ENCODE peak calls at places on chromosomes 3 and 15, in five cellular contexts. N, E, L, M and J are unnamed samples.

GRCh38 chr3:55879901-55880331 is 392.8 kb upstream of the WNT5A start:
- DNase-seq in E (no peak), M (no peak), L (no peak), N (no peak), J (no peak)

GRCh38 chr15:56042982-56043980 is 49.9 kb upstream of the NEDD4 start:
- DNase-seq in L (no peak), N (no peak), M (no peak), E (no peak), J (no peak)

GRCh38 chr15:65791335-65792129 is 561 bp downstream of the DENND4A start:
- DNase-seq in L (peak), N (no peak), E (no peak), M (peak), J (peak)

GRCh38 chr15:76061700-76062099 is 1.9 kb downstream of the TMEM266 start:
- DNase-seq in L (no peak), M (no peak), N (no peak), E (no peak), J (no peak)

GRCh38 chr3:127751163-127751621 is 71.1 kb downstream of the MGLL start:
- DNase-seq in N (no peak), M (peak), L (no peak), E (no peak), J (peak)

GRCh38 chr15:90364251-90364650 is 12.2 kb downstream of the ZNF774 start:
- DNase-seq in L (peak), N (no peak), E (no peak), M (peak), J (no peak)

GRCh38 chr3:117666827-117667226 is 957.2 kb downstream of the TUSC7 start:
- DNase-seq in L (no peak), E (no peak), N (no peak), M (no peak), J (no peak)

GRCh38 chr3:133475245-133476010 is 75.6 kb downstream of the BFSP2 start:
- DNase-seq in N (no peak), L (no peak), E (no peak), M (no peak), J (no peak)

GRCh38 chr3:130779031-130779430 is 32.4 kb upstream of the PIK3R4 start:
- DNase-seq in M (no peak), N (no peak), L (no peak), E (no peak), J (no peak)

GRCh38 chr15:25684521-25685215 is 178.5 kb downstream of the ATP10A start:
- DNase-seq in M (no peak), E (no peak), L (peak), N (no peak), J (no peak)

GRCh38 chr3:118641608-118642007 is 393.0 kb downstream of the IGSF11 start:
- DNase-seq in M (no peak), N (peak), E (no peak), L (no peak), J (peak)

GRCh38 chr15:36831915-36832310 is 252.5 kb downstream of the CDIN1 start:
- DNase-seq in M (peak), N (no peak), E (no peak), L (peak), J (peak)

GRCh38 chr15:90481023-90481422 is 48.7 kb upstream of the CRTC3 start:
- DNase-seq in L (no peak), E (no peak), N (no peak), M (no peak), J (no peak)

GRCh38 chr15:31273258-31273941 is 53.2 kb upstream of the KLF13 start:
- DNase-seq in L (no peak), M (no peak), E (no peak), N (no peak), J (no peak)

GRCh38 chr15:51924146-51925068 is 47.2 kb downstream of the LEO1 start:
- DNase-seq in L (no peak), M (no peak), N (peak), E (no peak), J (no peak)

GRCh38 chr15:99704444-99704838 is 28.8 kb downstream of the LYSMD4 start:
- DNase-seq in N (peak), E (peak), M (peak), L (peak), J (peak)

GRCh38 chr3:69879051-69879450 is 120.5 kb upstream of the SAMMSON start:
- DNase-seq in M (no peak), N (no peak), L (no peak), E (no peak), J (no peak)

GRCh38 chr3:56801151-56801596 is 575 bp downstream of the ARHGEF3 start:
- DNase-seq in M (no peak), N (peak), L (no peak), E (no peak), J (no peak)

GRCh38 chr15:39127925-39128617 is 452.8 kb upstream of the THBS1 start:
- DNase-seq in E (peak), N (no peak), M (peak), L (peak), J (peak)

GRCh38 chr3:177820683-177821316 is 623.5 kb upstream of the TBL1XR1 start:
- DNase-seq in M (no peak), N (no peak), E (no peak), L (no peak), J (no peak)

GRCh38 chr3:159128628-159129027 is 326.8 kb downstream of the MFSD1 start:
- DNase-seq in N (no peak), E (no peak), M (peak), L (peak), J (peak)

GRCh38 chr3:132445812-132446211 is 28.5 kb downstream of the DNAJC13 start:
- DNase-seq in E (no peak), M (peak), N (no peak), L (peak), J (no peak)

GRCh38 chr3:126939347-126939735 is 43.6 kb upstream of the PLXNA1 start:
- DNase-seq in N (no peak), L (no peak), M (no peak), E (no peak), J (no peak)

GRCh38 chr15:32029862-32030781 is at the start of gene CHRNA7:
- DNase-seq in N (peak), E (no peak), M (no peak), L (peak), J (peak)

GRCh38 chr3:87397210-87397609 is 120.8 kb upstream of the POU1F1 start:
- DNase-seq in N (no peak), L (no peak), E (no peak), M (no peak), J (no peak)

GRCh38 chr3:65584913-65585312 is 453.8 kb downstream of the MAGI1 start:
- DNase-seq in E (no peak), M (no peak), L (no peak), N (no peak), J (no peak)

GRCh38 chr3:108590443-108590842 is 921 bp downstream of the DZIP3 start:
- DNase-seq in E (no peak), L (no peak), M (no peak), N (no peak), J (no peak)

GRCh38 chr3:13179181-13179580 is 106.0 kb upstream of the IQSEC1 start:
- DNase-seq in N (no peak), L (no peak), M (no peak), E (no peak), J (no peak)
- TF ChIP-seq CTCF in N (no peak), L (no peak), M (no peak), E (no peak), J (no peak)

GRCh38 chr15:67839929-67840746 is at the start of gene RNU6-1:
- DNase-seq in N (peak), M (peak), E (peak), L (peak), J (peak)

GRCh38 chr15:67838789-67839332 is 984 bp downstream of the RNU6-1 start:
- DNase-seq in N (no peak), L (peak), E (no peak), M (peak), J (peak)

GRCh38 chr15:67843092-67843501 is 3.3 kb upstream of the RNU6-1 start:
- DNase-seq in N (no peak), M (no peak), E (no peak), L (no peak), J (no peak)

GRCh38 chr15:67839358-67839928 is 402 bp downstream of the RNU6-1 start:
- DNase-seq in E (peak), M (peak), N (no peak), L (peak), J (no peak)

DNA sequence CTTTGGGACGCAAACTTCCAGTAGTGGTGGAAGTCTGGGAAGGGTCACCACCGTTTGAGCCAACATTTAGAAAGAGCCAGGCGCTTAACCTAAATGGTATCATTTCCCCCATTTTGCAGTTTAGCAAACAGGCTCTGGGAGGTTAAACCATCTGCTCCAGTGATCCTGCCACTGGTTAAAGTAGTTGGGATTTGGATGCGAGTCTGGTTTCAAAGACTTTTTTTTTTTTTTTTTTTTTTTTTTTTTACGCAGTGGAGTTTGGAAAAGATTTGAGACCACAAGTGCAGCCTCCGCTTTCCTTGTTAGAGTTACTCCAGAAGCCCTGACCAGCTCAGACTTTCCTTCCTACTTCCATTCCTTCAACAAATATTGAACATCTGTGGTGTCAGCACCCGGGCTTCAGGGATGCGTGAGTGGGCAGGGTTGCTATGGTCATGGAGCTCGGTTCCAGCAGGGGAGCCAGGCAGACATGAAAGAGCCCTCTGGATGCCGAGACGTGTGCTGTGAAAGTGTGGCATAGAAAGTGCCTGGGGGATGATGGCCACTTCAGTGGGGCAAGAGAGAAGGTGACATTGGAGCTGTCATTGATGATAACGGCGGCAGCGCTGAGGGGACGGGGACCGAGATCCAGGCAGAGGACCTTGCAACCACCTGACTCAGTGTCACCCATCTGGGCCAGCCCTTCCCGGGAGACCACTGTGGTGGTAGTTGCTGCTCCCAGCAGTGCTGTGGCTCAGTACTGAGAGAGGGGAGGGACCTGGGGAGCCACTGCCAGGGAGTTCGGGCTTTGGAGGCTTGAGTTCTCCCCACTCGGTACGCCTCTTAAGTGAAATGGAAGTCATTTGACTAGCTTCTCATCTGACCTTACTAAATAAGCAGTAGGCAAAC is 1.1 kb upstream of the RNU6-1 start:
- DNase-seq in L (no peak), M (no peak), E (no peak), N (no peak), J (no peak)
- TF ChIP-seq CTCF in L (no peak), M (no peak), E (no peak), N (no peak), J (no peak)

DNA sequence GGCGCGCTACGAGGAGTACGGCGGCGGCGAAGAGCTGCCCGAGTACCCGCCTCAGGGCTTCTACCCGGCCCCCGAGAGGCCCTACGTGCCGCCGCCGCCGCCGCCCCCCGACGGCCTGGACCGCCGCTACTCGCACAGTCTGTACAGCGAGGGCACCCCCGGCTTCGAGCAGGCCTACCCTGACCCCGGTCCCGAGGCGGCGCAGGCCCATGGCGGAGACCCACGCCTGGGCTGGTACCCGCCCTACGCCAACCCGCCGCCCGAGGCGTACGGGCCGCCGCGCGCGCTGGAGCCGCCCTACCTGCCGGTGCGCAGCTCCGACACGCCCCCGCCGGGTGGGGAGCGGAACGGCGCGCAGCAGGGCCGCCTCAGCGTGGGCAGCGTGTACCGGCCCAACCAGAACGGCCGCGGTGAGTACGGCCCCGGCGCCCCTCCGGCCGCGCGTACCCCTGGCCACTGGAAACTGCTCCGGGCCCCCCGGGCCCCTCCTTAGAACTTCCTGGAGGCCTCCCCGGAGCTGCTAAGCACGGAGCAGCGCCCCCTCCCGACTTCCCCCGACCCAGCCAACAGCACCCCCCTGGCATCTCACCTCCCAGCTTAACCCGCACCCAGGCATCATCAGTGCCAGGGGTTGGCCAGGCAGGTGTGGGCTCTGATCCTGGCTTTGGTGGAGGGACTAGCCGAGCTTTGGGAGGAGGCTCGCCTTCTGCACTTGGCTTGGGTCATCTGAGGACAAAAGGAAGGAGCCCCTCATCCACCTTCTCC is 1.4 kb downstream of the LOXL1 start:
- DNase-seq in N (no peak), E (no peak), L (peak), M (peak), J (peak)
- TF ChIP-seq CTCF in N (peak), E (peak), L (peak), M (peak), J (peak)

GRCh38 chr15:47116698-47117097 is 600.6 kb upstream of the SEMA6D start:
- DNase-seq in E (no peak), M (no peak), N (no peak), L (no peak), J (no peak)
- TF ChIP-seq CTCF in E (no peak), M (peak), N (peak), L (no peak), J (no peak)

DNA sequence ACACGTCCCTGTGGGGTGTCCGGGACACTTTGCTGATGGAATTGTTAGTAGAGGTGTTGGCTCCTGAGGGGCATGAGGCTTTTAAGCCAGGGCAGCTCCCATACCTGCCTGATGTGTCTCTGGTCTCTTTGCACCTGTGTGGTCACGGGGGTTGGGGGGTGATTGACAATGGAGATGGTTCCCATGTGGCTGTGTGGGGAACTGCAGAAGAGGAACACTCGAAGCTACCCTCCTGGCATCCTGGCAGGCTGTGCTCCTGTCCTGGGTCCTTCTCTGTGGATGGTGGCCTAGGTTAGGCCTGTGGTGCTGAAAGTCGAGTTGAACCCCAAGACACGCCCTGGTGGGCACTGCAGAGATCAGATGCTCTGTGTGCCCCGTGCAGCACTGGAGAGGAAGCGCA is 73.4 kb downstream of the HMCES start:
- DNase-seq in E (no peak), N (no peak), M (no peak), L (no peak), J (peak)
- TF ChIP-seq CTCF in E (no peak), N (peak), M (peak), L (no peak), J (peak)

DNA sequence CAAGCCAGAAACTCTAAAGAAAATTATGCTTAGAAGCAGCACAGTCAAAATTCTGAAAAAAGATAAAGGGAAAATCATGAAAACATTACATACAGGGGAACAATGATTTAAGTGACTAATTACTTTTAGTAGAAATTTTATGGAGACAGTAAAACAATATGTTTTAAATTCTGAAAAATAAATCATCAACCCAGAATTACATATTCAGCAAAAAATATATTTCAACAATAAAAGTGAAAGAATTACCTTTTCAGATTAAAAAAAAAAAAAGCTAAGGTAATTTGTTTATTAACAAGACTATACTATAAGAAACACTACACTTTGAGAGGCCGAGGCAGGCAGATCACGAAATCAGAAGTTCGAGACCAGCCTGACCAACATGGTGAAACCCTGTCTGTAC is 32.4 kb upstream of the IGF2BP2 start:
- DNase-seq in M (no peak), E (no peak), N (no peak), L (no peak), J (no peak)
- TF ChIP-seq CTCF in M (no peak), E (no peak), N (no peak), L (no peak), J (no peak)

DNA sequence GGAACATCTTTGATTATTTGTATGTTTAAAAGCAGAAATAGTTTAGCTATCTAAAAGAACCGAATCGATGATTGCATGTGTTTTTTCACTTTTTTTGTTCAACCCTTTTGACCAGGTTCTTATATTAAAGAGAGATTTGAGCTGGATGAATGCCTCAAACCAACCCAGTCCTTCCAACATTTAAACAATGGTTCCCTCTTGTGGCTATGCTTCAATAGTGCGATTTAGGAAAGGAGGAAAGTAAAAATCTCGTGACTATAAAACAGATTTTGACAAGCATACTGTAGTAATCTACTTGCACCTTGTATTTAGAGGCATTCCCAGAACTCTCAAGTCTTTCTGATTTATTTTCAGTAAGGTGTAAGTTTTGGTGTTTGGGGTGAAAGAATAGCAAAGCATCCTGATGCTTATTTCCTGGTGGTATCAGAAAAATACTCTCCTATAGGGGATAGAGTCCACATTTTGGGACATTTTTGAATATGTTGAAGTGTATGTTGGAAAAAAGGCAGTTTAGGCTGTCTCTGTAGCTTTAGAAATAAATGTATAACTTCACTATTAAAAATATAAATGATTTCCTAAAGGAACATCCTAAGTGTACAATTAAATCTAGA is 159.6 kb upstream of the KCNH8 start:
- DNase-seq in E (no peak), N (no peak), L (no peak), M (no peak), J (peak)
- TF ChIP-seq CTCF in E (peak), N (peak), L (peak), M (peak), J (peak)

GRCh38 chr3:71560665-71561064 is 22.9 kb downstream of the FOXP1 start:
- DNase-seq in M (no peak), L (no peak), E (no peak), N (no peak), J (no peak)
- TF ChIP-seq CTCF in M (no peak), L (no peak), E (no peak), N (no peak), J (no peak)